ENCODE peak calls at places on chromosome 15, in five cellular contexts. M, Z, L, P and N are unnamed samples. For H3K36me3, the result is how much of the 10 kb centered on the place peaks cover.

GRCh38 chr15:61034793-61035710 is 194.1 kb downstream of the RORA start:
- DNase-seq in P (no peak), M (no peak), Z (no peak), L (peak), N (no peak)

GRCh38 chr15:82572986-82573385 is 32.7 kb upstream of the RPS17 start:
- DNase-seq in L (peak), P (no peak), Z (no peak), M (no peak), N (no peak)

GRCh38 chr15:48393650-48394049 is 62.4 kb downstream of the DUT start:
- DNase-seq in M (no peak), P (no peak), L (no peak), Z (no peak), N (no peak)

GRCh38 chr15:56813995-56814394 is 80.7 kb upstream of the ZNF280D start:
- DNase-seq in M (no peak), P (no peak), L (peak), Z (no peak), N (no peak)

GRCh38 chr15:74037171-74038117 is 42.9 kb downstream of the PML start:
- DNase-seq in M (no peak), L (no peak), Z (no peak), P (no peak), N (no peak)

GRCh38 chr15:92930776-92931175 is 30.7 kb downstream of the CHD2 start:
- DNase-seq in P (no peak), Z (no peak), L (peak), M (no peak), N (no peak)

GRCh38 chr15:60652245-60652644 is 173.3 kb upstream of the ICE2 start:
- DNase-seq in L (no peak), M (no peak), Z (no peak), P (no peak), N (no peak)

GRCh38 chr15:90338483-90338980 is 13.6 kb upstream of the ZNF774 start:
- DNase-seq in M (no peak), P (no peak), Z (no peak), L (no peak), N (no peak)

GRCh38 chr15:90033006-90033405 is 31.9 kb downstream of the ZNF710 start:
- DNase-seq in P (no peak), Z (no peak), M (no peak), L (no peak), N (no peak)

GRCh38 chr15:37040072-37040742 is 60.1 kb downstream of the MEIS2 start:
- DNase-seq in Z (no peak), P (no peak), L (no peak), M (no peak), N (no peak)

GRCh38 chr15:89436560-89437311 is 59.6 kb downstream of the RHCG start:
- DNase-seq in Z (no peak), P (peak), L (no peak), M (no peak), N (peak)

GRCh38 chr15:30023798-30024295 is 58.9 kb upstream of the GOLGA8J start:
- DNase-seq in Z (no peak), L (peak), M (no peak), P (no peak), N (peak)

GRCh38 chr15:69145694-69146492 is 14.5 kb upstream of the GLCE start:
- DNase-seq in P (peak), M (no peak), L (no peak), Z (no peak), N (peak)

GRCh38 chr15:69145149-69145693 is 15.2 kb upstream of the GLCE start:
- DNase-seq in Z (no peak), P (no peak), L (no peak), M (no peak), N (no peak)

GRCh38 chr15:69141833-69142232 is 18.6 kb upstream of the GLCE start:
- DNase-seq in Z (no peak), L (no peak), M (no peak), P (no peak), N (no peak)

GRCh38 chr15:69144530-69144929 is 15.9 kb upstream of the GLCE start:
- DNase-seq in P (no peak), L (no peak), M (no peak), Z (no peak), N (no peak)

GRCh38 chr15:69143756-69144436 is 16.5 kb upstream of the GLCE start:
- DNase-seq in L (no peak), P (no peak), M (no peak), Z (no peak), N (peak)
- TF ChIP-seq EZH2phosphoT487 in L (no peak), P (no peak), M (no peak), Z (no peak), N (no peak)

GRCh38 chr15:40183636-40184463 is 23.0 kb downstream of the BUB1B start:
- DNase-seq in Z (no peak), P (no peak), M (no peak), L (no peak), N (no peak)
- H3K36me3 ChIP-seq in Z (under half), P (half or more), M (under half), L (under half), N (under half)

GRCh38 chr15:66076591-66077319 is 176.8 kb downstream of the MEGF11 start:
- DNase-seq in L (no peak), P (no peak), M (no peak), Z (no peak), N (no peak)
- TF ChIP-seq EZH2phosphoT487 in L (no peak), P (no peak), M (no peak), Z (no peak), N (no peak)

GRCh38 chr15:28112101-28112760 is 13.1 kb upstream of the OCA2 start:
- DNase-seq in Z (no peak), M (no peak), L (no peak), P (no peak), N (no peak)
- H3K36me3 ChIP-seq in Z (under half), M (under half), L (under half), P (under half), N (under half)

GRCh38 chr15:99917237-99917636 is 184.0 kb upstream of the LYSMD4 start:
- DNase-seq in M (no peak), Z (no peak), P (no peak), L (no peak), N (no peak)
- TF ChIP-seq EZH2phosphoT487 in M (no peak), Z (no peak), P (no peak), L (no peak), N (no peak)

GRCh38 chr15:75353604-75354003 is 6.8 kb downstream of the NEIL1 start:
- DNase-seq in P (no peak), M (no peak), Z (no peak), L (no peak), N (peak)

GRCh38 chr15:75354454-75354853 is 7.6 kb downstream of the NEIL1 start:
- DNase-seq in M (no peak), P (no peak), Z (no peak), L (no peak), N (no peak)

GRCh38 chr15:75350601-75351331 is 3.9 kb downstream of the NEIL1 start:
- DNase-seq in Z (no peak), L (no peak), M (no peak), P (no peak), N (no peak)

GRCh38 chr15:75349851-75350588 is 3.2 kb downstream of the NEIL1 start:
- DNase-seq in Z (no peak), L (no peak), P (no peak), M (no peak), N (no peak)

GRCh38 chr15:75352186-75352585 is 5.3 kb downstream of the NEIL1 start:
- DNase-seq in M (no peak), L (no peak), P (no peak), Z (no peak), N (no peak)
- H3K36me3 ChIP-seq in M (under half), L (under half), P (under half), Z (under half), N (under half)

GRCh38 chr15:65391732-65392131 is 13.9 kb upstream of the IGDCC3 start:
- DNase-seq in M (no peak), P (no peak), L (no peak), Z (no peak), N (no peak)
- TF ChIP-seq EZH2phosphoT487 in M (no peak), P (no peak), L (no peak), Z (no peak), N (no peak)

GRCh38 chr15:42730135-42730534 is 6.8 kb downstream of the CDAN1 start:
- DNase-seq in L (no peak), Z (no peak), M (no peak), P (no peak), N (no peak)
- H3K36me3 ChIP-seq in L (under half), Z (under half), M (under half), P (under half), N (under half)